ENCODE peak calls at places on chromosomes 11 and 22, in five cellular contexts. X is breast epithelium, C is uterus, M is psoas muscle, N is esophagus muscularis mucosa. V is an unnamed sample.

GRCh38 chr11:127890026-127890611 is 697.2 kb downstream of the ETS1 start:
- DNase-seq in X (no peak), C (no peak), M (no peak), N (no peak), V (no peak)

GRCh38 chr11:130519128-130519932 is 70.9 kb downstream of the ADAMTS15 start:
- DNase-seq in X (no peak), C (no peak), M (no peak), N (no peak), V (no peak)

GRCh38 chr22:26785942-26786341 is 128.6 kb downstream of the MIAT start:
- DNase-seq in X (no peak), C (no peak), M (no peak), N (no peak), V (no peak)

GRCh38 chr11:91673705-91674104 is 550.9 kb upstream of the FAT3 start:
- DNase-seq in X (no peak), C (no peak), M (no peak), N (no peak), V (no peak)

GRCh38 chr22:32475428-32476010 is 908 bp downstream of the FBXO7 start:
- DNase-seq in X (peak; percentile 30), C (peak; percentile 23), M (no peak), N (no peak), V (peak; percentile 34)

GRCh38 chr22:21009638-21010425 is 5.1 kb upstream of the P2RX6 start:
- DNase-seq in X (no peak), C (no peak), M (no peak), N (no peak), V (no peak)

GRCh38 chr11:86596861-86597632 is 75.4 kb downstream of the ME3 start:
- DNase-seq in X (no peak), C (no peak), M (no peak), N (no peak), V (no peak)

GRCh38 chr11:126862664-126863247 is 137.8 kb downstream of the KIRREL3 start:
- DNase-seq in X (no peak), C (no peak), M (no peak), N (no peak), V (no peak)

GRCh38 chr11:23359297-23359696 is 499.0 kb upstream of the CCDC179 start:
- DNase-seq in X (no peak), C (no peak), M (no peak), N (no peak), V (peak; percentile 53)

GRCh38 chr11:110087820-110088534 is 5.2 kb upstream of the ZC3H12C start:
- DNase-seq in X (no peak), C (no peak), M (no peak), N (no peak), V (no peak)

GRCh38 chr11:113014731-113015455 is 53.7 kb downstream of the NCAM1 start:
- DNase-seq in X (no peak), C (peak; percentile 50), M (peak; percentile 62), N (no peak), V (no peak)

GRCh38 chr22:32985899-32986772 is 72.0 kb downstream of the SYN3 start:
- DNase-seq in X (peak; percentile 73), C (peak; percentile 76), M (peak; percentile 30), N (no peak), V (peak; percentile 36)

GRCh38 chr22:33573479-33573878 is 346.8 kb downstream of the LARGE1 start:
- DNase-seq in X (no peak), C (no peak), M (no peak), N (no peak), V (no peak)

GRCh38 chr11:107780775-107781174 is 68.9 kb upstream of the SLN start:
- DNase-seq in X (no peak), C (no peak), M (no peak), N (no peak), V (no peak)

GRCh38 chr22:29306175-29306829 is at the start of gene GAS2L1:
- DNase-seq in X (peak; percentile 60), C (peak; percentile 86), M (peak; percentile 86), N (no peak), V (peak; percentile 89)

GRCh38 chr11:133787379-133788103 is 57.8 kb downstream of the SPATA19 start:
- DNase-seq in X (no peak), C (no peak), M (peak; percentile 27), N (peak; percentile 89), V (no peak)

GRCh38 chr11:45159781-45160365 is 13.4 kb downstream of the PRDM11 start:
- DNase-seq in X (no peak), C (no peak), M (no peak), N (no peak), V (no peak)

GRCh38 chr11:95081412-95081811 is 8.2 kb upstream of the ENDOD1 start:
- DNase-seq in X (peak; percentile 85), C (no peak), M (no peak), N (no peak), V (no peak)

GRCh38 chr22:44184006-44184405 is 3.3 kb downstream of the PARVG start:
- DNase-seq in X (no peak), C (no peak), M (no peak), N (no peak), V (no peak)

GRCh38 chr11:126175261-126175885 is 36.1 kb downstream of the RPUSD4 start:
- DNase-seq in X (peak; percentile 26), C (peak; percentile 73), M (peak; percentile 54), N (no peak), V (no peak)

GRCh38 chr11:44609028-44609782 is 43.7 kb downstream of the CD82 start:
- DNase-seq in X (no peak), C (no peak), M (no peak), N (no peak), V (no peak)

GRCh38 chr11:76695133-76695532 is 24.6 kb upstream of the LRRC32 start:
- DNase-seq in X (no peak), C (no peak), M (no peak), N (no peak), V (no peak)

GRCh38 chr22:19767427-19768380 is 7.1 kb downstream of the TBX1 start:
- DNase-seq in X (no peak), C (no peak), M (peak; percentile 49), N (no peak), V (no peak)

GRCh38 chr22:43530864-43531201 is 119.0 kb downstream of the MPPED1 start:
- DNase-seq in X (peak; percentile 54), C (no peak), M (no peak), N (no peak), V (no peak)

GRCh38 chr11:70607561-70607960 is 209.2 kb downstream of the CTTN start:
- DNase-seq in X (no peak), C (no peak), M (peak; percentile 7), N (no peak), V (no peak)

GRCh38 chr22:24437820-24438328 is 10.5 kb downstream of the ADORA2A start:
- DNase-seq in X (no peak), C (no peak), M (no peak), N (no peak), V (no peak)

GRCh38 chr11:134261626-134262488 is 8.5 kb downstream of the ACAD8 start:
- DNase-seq in X (no peak), C (no peak), M (no peak), N (no peak), V (no peak)

GRCh38 chr11:15584158-15584557 is 469.4 kb downstream of the INSC start:
- DNase-seq in X (no peak), C (no peak), M (no peak), N (no peak), V (no peak)

GRCh38 chr22:21947040-21948014 is 5.3 kb downstream of the PPM1F start:
- DNase-seq in X (no peak), C (no peak), M (no peak), N (no peak), V (no peak)

GRCh38 chr11:2507212-2507901 is 62.5 kb downstream of the KCNQ1 start:
- DNase-seq in X (no peak), C (peak; percentile 7), M (no peak), N (no peak), V (no peak)

GRCh38 chr11:62402994-62403393 is 15.8 kb upstream of the SCGB1A1 start:
- DNase-seq in X (peak; percentile 73), C (no peak), M (no peak), N (no peak), V (no peak)

DNA sequence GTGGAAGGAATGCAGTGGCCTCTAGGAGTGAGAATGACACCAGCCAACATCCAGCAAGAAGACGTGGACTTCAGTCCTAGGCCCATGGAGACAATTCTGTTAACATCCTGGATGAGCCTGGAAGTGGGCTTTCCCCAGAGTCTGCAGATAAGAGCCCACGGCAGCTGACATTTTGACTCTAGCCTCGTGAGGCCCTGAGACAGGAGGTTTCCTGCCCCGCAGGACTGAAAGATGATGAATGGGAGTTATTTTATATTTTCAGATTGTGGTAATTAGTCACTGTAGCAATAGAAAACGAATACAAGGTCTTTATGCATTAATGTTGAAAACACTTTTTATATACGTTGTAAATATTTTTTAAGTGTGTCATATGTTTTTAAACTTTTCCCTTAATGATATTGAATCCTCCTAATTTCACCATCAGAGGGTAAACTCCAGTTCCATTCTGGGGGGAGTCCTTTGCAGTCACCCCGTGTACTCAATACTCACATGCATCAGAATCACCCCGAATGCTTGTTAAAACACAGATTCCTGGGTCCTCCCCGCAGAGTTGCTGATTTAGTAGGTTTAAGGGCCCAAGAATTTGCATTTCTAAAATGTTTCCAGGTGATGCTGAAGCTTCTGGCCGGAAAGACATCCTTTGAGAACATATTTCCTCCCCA is 545 bp upstream of the TPCN2 start:
- DNase-seq in X (no peak), C (no peak), M (no peak), N (no peak), V (no peak)
- H3K4me3 ChIP-seq in X (peak overlapping the region; percentile 94), C (peak overlapping the region; percentile 82), M (peak overlapping the region; percentile 81), N (peak overlapping the region; percentile 93), V (peak overlapping the region; percentile 90)

GRCh38 chr11:57124460-57124859 is 57.3 kb upstream of the LRRC55 start:
- DNase-seq in X (no peak), C (no peak), M (no peak), N (no peak), V (no peak)
- H3K36me3 ChIP-seq in X (no peaks in the 10 kb centered on the region), C (no peaks in the 10 kb centered on the region), M (no peaks in the 10 kb centered on the region), N (no peaks in the 10 kb centered on the region), V (no peaks in the 10 kb centered on the region)

GRCh38 chr22:46061124-46061410 is 84.1 kb upstream of the WNT7B start:
- DNase-seq in X (no peak), C (no peak), M (no peak), N (no peak), V (no peak)
- H3K9me3 ChIP-seq in X (no peaks in the 10 kb centered on the region), C (no peaks in the 10 kb centered on the region), M (no peaks in the 10 kb centered on the region), N (no peaks in the 10 kb centered on the region), V (no peaks in the 10 kb centered on the region)

DNA sequence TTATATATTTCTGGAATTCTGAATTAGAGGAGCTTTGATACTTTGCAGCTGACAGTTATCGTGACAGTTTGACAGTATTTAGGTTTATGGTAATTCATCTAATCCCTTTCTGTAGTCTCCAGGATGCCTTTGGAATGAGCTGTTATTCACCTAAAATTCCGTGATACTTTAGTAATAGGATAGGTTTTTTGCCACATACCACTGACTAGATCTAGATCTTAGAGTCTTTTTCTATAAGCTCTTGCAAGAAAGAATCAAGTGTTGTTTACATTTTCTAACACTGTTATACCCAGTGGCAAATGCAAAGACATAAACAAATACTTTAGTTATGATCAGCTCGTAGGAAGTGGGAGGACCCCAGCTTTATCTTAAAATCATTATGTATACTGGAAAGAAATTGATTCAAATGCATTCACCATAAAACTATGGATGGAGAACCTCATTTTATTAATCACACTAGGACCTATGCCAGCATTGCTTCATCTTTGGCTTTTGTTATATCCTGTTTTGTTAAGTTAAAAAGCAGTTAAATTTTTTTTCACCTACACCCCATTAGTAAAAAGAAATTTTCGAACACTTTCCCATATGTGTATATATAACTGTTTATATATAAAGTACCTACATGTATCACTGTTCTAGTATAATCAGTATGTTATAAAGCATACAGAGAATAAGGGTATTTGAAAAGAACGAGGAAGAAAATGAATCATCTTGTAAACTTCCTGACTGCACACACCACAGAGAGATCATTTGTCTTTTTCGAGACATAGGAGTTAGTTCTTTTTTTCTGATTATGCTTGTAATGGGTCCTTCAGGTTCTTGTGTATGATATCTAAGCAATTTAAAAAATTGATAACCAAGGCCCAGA is 60.9 kb downstream of the PDHX start:
- DNase-seq in X (no peak), C (no peak), M (no peak), N (no peak), V (peak; percentile 31)
- H3K4me3 ChIP-seq in X (no peak overlapping the region), C (no peak overlapping the region), M (no peak overlapping the region), N (no peak overlapping the region), V (no peak overlapping the region)